ENCODE peak calls at places on chromosome 17, in six cellular contexts. J is endodermal cell; S is uterus; N is CD8-positive, alpha-beta memory T cell; Q is tibial nerve; V is ovary. Z is an unnamed sample.
A peak's percentile ranks its signal among the peaks of the same experiment; 100 is the strongest.

GRCh38 chr17:40953876-40954275 is 12.9 kb downstream of the KRT39 start:
- DNase-seq in S (no peak), Q (no peak), N (no peak), J (no peak), V (no peak), Z (no peak)

GRCh38 chr17:17698869-17699351 is 17.7 kb downstream of the RAI1 start:
- DNase-seq in N (no peak), Q (no peak), J (peak; percentile 69), V (no peak), S (peak; percentile 69), Z (peak; percentile 76)

GRCh38 chr17:39739020-39739884 is 1.5 kb downstream of the GRB7 start:
- DNase-seq in S (peak; percentile 69), N (peak; percentile 38), V (no peak), Q (no peak), J (peak; percentile 95), Z (peak; percentile 90)

GRCh38 chr17:70172921-70173320 is 3.6 kb downstream of the KCNJ2 start:
- DNase-seq in N (no peak), V (no peak), J (no peak), Q (no peak), S (no peak), Z (no peak)

GRCh38 chr17:44901323-44901965 is 2.2 kb upstream of the EFTUD2 start:
- DNase-seq in J (no peak), N (no peak), V (no peak), S (no peak), Q (no peak), Z (no peak)

GRCh38 chr17:40714473-40714872 is 10.9 kb upstream of the KRT24 start:
- DNase-seq in V (no peak), Q (no peak), J (no peak), N (no peak), S (no peak), Z (no peak)

GRCh38 chr17:36977066-36977465 is 28.3 kb downstream of the AATF start:
- DNase-seq in Q (no peak), J (no peak), N (no peak), S (no peak), V (no peak), Z (no peak)

GRCh38 chr17:80970044-80970761 is 21.4 kb upstream of the CHMP6 start:
- DNase-seq in N (peak; percentile 61), Q (peak; percentile 45), S (peak; percentile 63), J (peak; percentile 87), V (peak; percentile 63), Z (peak; percentile 89)

GRCh38 chr17:81465912-81466311 is 46.7 kb downstream of the ACTG1 start:
- DNase-seq in N (no peak), J (no peak), V (no peak), Q (no peak), S (no peak), Z (no peak)

GRCh38 chr17:57890857-57891232 is 41.0 kb upstream of the MRPS23 start:
- DNase-seq in N (no peak), J (no peak), S (no peak), V (no peak), Q (no peak), Z (no peak)

GRCh38 chr17:77604301-77605031 is 354.0 kb upstream of the TNRC6C start:
- DNase-seq in N (no peak), J (no peak), S (no peak), V (no peak), Q (no peak), Z (peak; percentile 19)

GRCh38 chr17:46915596-46915995 is 7.4 kb upstream of the GOSR2 start:
- DNase-seq in S (no peak), Q (no peak), J (no peak), N (no peak), V (no peak), Z (no peak)

GRCh38 chr17:28901866-28902818 is 737 bp downstream of the DHRS13 start:
- DNase-seq in N (no peak), J (no peak), V (peak; percentile 62), S (peak; percentile 41), Q (no peak), Z (peak; percentile 87)

GRCh38 chr17:76157759-76158158 is 16.7 kb upstream of the FOXJ1 start:
- DNase-seq in Q (no peak), J (no peak), N (no peak), S (no peak), V (no peak), Z (no peak)

GRCh38 chr17:7557825-7558543 is 566 bp upstream of the TNFSF13 start:
- DNase-seq in V (peak; percentile 91), Q (peak; percentile 73), J (peak; percentile 93), S (peak; percentile 86), N (no peak), Z (peak; percentile 92)

GRCh38 chr17:81498953-81499600 is 13.5 kb downstream of the ACTG1 start:
- DNase-seq in V (no peak), J (no peak), Q (no peak), N (no peak), S (no peak), Z (peak; percentile 55)

GRCh38 chr17:6366144-6366755 is 68.7 kb downstream of the AIPL1 start:
- DNase-seq in S (no peak), J (peak; percentile 77), V (no peak), Q (no peak), N (no peak), Z (peak; percentile 48)

GRCh38 chr17:77304746-77305473 is 164.1 kb downstream of the SEC14L1 start:
- DNase-seq in Q (no peak), S (no peak), V (no peak), J (no peak), N (no peak), Z (no peak)

GRCh38 chr17:183021-183420 is 1.6 kb upstream of the DOC2B start:
- DNase-seq in N (no peak), J (no peak), Q (no peak), V (no peak), S (no peak), Z (no peak)

GRCh38 chr17:80832266-80832676 is 159.4 kb upstream of the CHMP6 start:
- DNase-seq in Q (peak; percentile 16), V (peak; percentile 64), N (no peak), S (peak; percentile 72), J (peak; percentile 91), Z (peak; percentile 91)

GRCh38 chr17:38844261-38844757 is 9.2 kb downstream of the RPL23 start:
- DNase-seq in S (no peak), J (no peak), Q (no peak), N (no peak), V (no peak), Z (no peak)

GRCh38 chr17:8470447-8471047 is 34.9 kb downstream of the NDEL1 start:
- DNase-seq in V (peak; percentile 85), J (peak; percentile 51), Q (no peak), N (no peak), S (peak; percentile 64), Z (peak; percentile 39)

GRCh38 chr17:8785547-8786412 is 13.4 kb downstream of the MFSD6L start:
- DNase-seq in N (peak; percentile 59), V (peak; percentile 65), Q (peak; percentile 94), J (peak; percentile 99), S (peak; percentile 68), Z (peak; percentile 89)

GRCh38 chr17:13413001-13413400 is 188.7 kb downstream of the HS3ST3A1 start:
- DNase-seq in N (no peak), J (no peak), S (no peak), V (no peak), Q (no peak), Z (no peak)

GRCh38 chr17:59607817-59608403 is 11.8 kb upstream of the CLTC start:
- DNase-seq in Q (no peak), S (no peak), J (peak; percentile 88), V (no peak), N (no peak), Z (peak; percentile 56)

GRCh38 chr17:46770818-46771600 is 47.5 kb downstream of the WNT3 start:
- DNase-seq in Q (no peak), V (no peak), N (peak; percentile 56), J (peak; percentile 91), S (no peak), Z (peak; percentile 72)

GRCh38 chr17:42135151-42135550 is 12.5 kb downstream of the HSPB9 start:
- DNase-seq in J (no peak), N (no peak), Q (no peak), S (no peak), V (no peak), Z (no peak)

GRCh38 chr17:42131232-42131631 is 8.6 kb downstream of the HSPB9 start:
- DNase-seq in Q (no peak), N (no peak), V (no peak), S (no peak), J (no peak), Z (no peak)

GRCh38 chr17:42131971-42132370 is 9.4 kb downstream of the HSPB9 start:
- DNase-seq in S (no peak), V (no peak), J (no peak), Q (no peak), N (no peak), Z (no peak)

GRCh38 chr17:42133461-42134041 is 10.9 kb downstream of the HSPB9 start:
- DNase-seq in S (no peak), Q (no peak), V (no peak), J (no peak), N (no peak), Z (no peak)

GRCh38 chr17:42132941-42133340 is 10.3 kb downstream of the HSPB9 start:
- DNase-seq in N (no peak), V (no peak), J (no peak), Q (no peak), S (no peak), Z (no peak)
- H3K4me3 ChIP-seq in N (no peak overlapping the region), V (no peak overlapping the region), J (peak overlapping the region; percentile 49), Q (no peak overlapping the region), S (no peak overlapping the region), Z (no peak overlapping the region)

GRCh38 chr17:21209511-21210175 is 4.3 kb downstream of the TMEM11 start:
- DNase-seq in Q (no peak), S (no peak), V (no peak), J (no peak), N (no peak), Z (no peak)
- H3K36me3 ChIP-seq in Q (peaks cover 45% of the 10 kb centered on the region), S (no peaks in the 10 kb centered on the region), V (no peaks in the 10 kb centered on the region), J (peaks cover 36% of the 10 kb centered on the region), N (peaks cover 8% of the 10 kb centered on the region), Z (peaks cover 9% of the 10 kb centered on the region)

DNA sequence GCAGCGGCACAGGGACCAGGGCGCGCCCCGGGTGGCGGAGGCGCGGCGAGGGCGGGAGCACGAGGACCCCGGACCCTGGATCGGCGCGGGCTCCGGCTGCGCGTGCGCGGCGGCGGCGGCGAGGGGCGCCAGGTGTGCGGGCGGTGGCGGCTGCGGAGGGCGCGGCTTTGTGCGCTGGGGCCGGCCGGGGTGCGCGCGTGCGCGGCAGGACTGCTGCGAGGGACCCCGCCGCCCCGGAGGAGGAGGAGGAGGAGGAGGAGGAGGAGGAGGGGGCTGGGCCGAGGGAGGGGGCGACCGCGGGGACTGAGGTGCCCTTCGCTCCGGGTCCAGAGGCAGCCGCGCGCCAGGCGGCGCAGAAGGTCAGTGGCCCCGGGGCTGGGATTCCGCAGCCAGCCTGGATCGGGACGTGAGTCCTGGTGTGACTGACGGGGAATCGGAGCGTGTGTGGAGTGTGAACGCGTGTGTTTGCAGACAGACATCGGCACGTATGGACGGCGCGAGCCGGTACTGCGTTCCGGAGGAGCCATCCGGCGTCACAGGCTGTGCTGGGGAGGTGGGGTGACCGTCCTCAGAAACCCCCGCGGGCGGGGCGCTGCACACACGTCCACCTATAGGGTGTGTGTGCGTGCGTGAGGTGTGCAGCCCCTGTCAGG is 19.5 kb upstream of the RAP1GAP2 start:
- DNase-seq in Q (no peak), J (peak; percentile 93), S (no peak), V (no peak), N (no peak), Z (peak; percentile 99)
- H3K4me3 ChIP-seq in Q (no peak overlapping the region), J (peak overlapping the region; percentile 87), S (no peak overlapping the region), V (no peak overlapping the region), N (no peak overlapping the region), Z (peak overlapping the region; percentile 84)

DNA sequence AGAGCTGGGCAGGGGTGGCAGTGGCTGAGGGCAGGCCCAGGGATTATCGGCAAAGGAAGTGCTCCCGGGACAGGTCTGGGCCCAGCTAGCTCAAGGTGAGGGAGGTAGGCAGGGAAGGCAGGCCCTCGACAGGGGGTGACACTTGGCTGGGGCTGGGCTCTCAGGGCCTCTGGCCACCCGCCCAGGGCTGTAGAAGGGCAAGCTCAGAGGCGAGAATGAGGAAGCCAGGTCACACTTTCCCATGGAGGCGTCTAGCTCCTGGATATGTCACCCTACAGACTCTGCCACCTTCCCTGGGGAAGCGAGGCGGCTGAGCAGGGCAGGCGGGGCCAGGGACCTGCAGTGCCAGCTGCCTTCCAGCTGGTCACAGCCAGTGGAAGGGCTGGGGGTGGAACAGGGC is 19.1 kb downstream of the FAM83G start:
- DNase-seq in N (no peak), Q (no peak), J (no peak), S (no peak), V (no peak), Z (no peak)
- H3K36me3 ChIP-seq in N (peaks cover 7% of the 10 kb centered on the region), Q (no peaks in the 10 kb centered on the region), J (peaks cover 20% of the 10 kb centered on the region), S (no peaks in the 10 kb centered on the region), V (no peaks in the 10 kb centered on the region), Z (peaks cover 16% of the 10 kb centered on the region)